ENCODE peak calls at places on chromosomes 3 and 15, in six cellular contexts. A is cardiac fibroblast, G is lower leg skin, N is GM13976, T is lower lobe of right lung, H is transverse colon. F is an unnamed sample.

GRCh38 chr15:72970965-72971746 is 81.1 kb upstream of the NEO1 start:
- DNase-seq in T (no peak), G (no peak), A (peak; percentile 6), H (no peak), N (no peak), F (no peak)

GRCh38 chr3:14768881-14769280 is 49.9 kb upstream of the FGD5 start:
- DNase-seq in T (no peak), A (no peak), G (peak; percentile 78), N (no peak), H (no peak), F (no peak)

GRCh38 chr15:101045236-101045646 is 126.1 kb downstream of the LRRK1 start:
- DNase-seq in A (peak; percentile 59), H (peak; percentile 6), T (peak; percentile 21), G (no peak), N (no peak), F (no peak)

GRCh38 chr15:88048237-88048636 is 208.3 kb downstream of the NTRK3 start:
- DNase-seq in G (no peak), H (no peak), T (no peak), A (no peak), N (no peak), F (no peak)

GRCh38 chr3:112813723-112814171 is 32.9 kb downstream of the CD200R1L start:
- DNase-seq in H (no peak), T (peak; percentile 51), G (no peak), N (no peak), A (no peak), F (no peak)

GRCh38 chr3:107574650-107575049 is 51.9 kb downstream of the BBX start:
- DNase-seq in A (peak; percentile 68), N (peak; percentile 40), T (no peak), G (no peak), H (no peak), F (peak; percentile 14)

GRCh38 chr3:169244119-169244864 is 419.2 kb downstream of the MECOM start:
- DNase-seq in A (no peak), G (no peak), N (no peak), T (no peak), H (no peak), F (no peak)

GRCh38 chr3:197017003-197017402 is 12.6 kb downstream of the MELTF start:
- DNase-seq in N (no peak), T (no peak), A (no peak), G (no peak), H (no peak), F (no peak)

GRCh38 chr3:182947892-182948291 is 32.4 kb downstream of the DCUN1D1 start:
- DNase-seq in T (no peak), A (peak; percentile 10), H (no peak), G (no peak), N (no peak), F (no peak)

GRCh38 chr15:86906406-86906805 is 826.7 kb downstream of the AGBL1 start:
- DNase-seq in H (no peak), T (no peak), N (no peak), A (no peak), G (no peak), F (no peak)

GRCh38 chr15:67685008-67685599 is 140.2 kb upstream of the SKOR1 start:
- DNase-seq in T (no peak), A (peak; percentile 55), N (no peak), G (no peak), H (no peak), F (no peak)

GRCh38 chr3:151268267-151269235 is 9.8 kb downstream of the P2RY14 start:
- DNase-seq in H (peak; percentile 23), N (no peak), A (no peak), T (no peak), G (no peak), F (no peak)

GRCh38 chr3:197394464-197395321 is 96.3 kb upstream of the DLG1 start:
- DNase-seq in H (no peak), T (no peak), A (peak; percentile 99), N (peak; percentile 74), G (peak; percentile 86), F (peak; percentile 98)

GRCh38 chr3:192060160-192060783 is 599.3 kb downstream of the PYDC2 start:
- DNase-seq in A (no peak), G (no peak), T (no peak), N (no peak), H (no peak), F (no peak)

GRCh38 chr3:126450744-126451143 is 24.9 kb downstream of the ZXDC start:
- DNase-seq in N (no peak), H (no peak), G (peak; percentile 62), T (no peak), A (no peak), F (no peak)

GRCh38 chr3:141382571-141382970 is 14.3 kb downstream of the ZBTB38 start:
- DNase-seq in N (no peak), H (no peak), G (no peak), T (no peak), A (no peak), F (no peak)

GRCh38 chr3:52017467-52018065 is 21.9 kb upstream of the RPL29 start:
- DNase-seq in T (no peak), H (no peak), N (no peak), A (no peak), G (no peak), F (no peak)

GRCh38 chr3:52012699-52013098 is 17.0 kb upstream of the RPL29 start:
- DNase-seq in H (no peak), A (no peak), T (no peak), N (no peak), G (no peak), F (no peak)

GRCh38 chr3:52013802-52014598 is 18.3 kb upstream of the RPL29 start:
- DNase-seq in N (no peak), H (no peak), T (no peak), G (no peak), A (no peak), F (no peak)

GRCh38 chr3:52015431-52016256 is 19.9 kb upstream of the RPL29 start:
- DNase-seq in A (no peak), N (no peak), G (no peak), T (no peak), H (no peak), F (no peak)

DNA sequence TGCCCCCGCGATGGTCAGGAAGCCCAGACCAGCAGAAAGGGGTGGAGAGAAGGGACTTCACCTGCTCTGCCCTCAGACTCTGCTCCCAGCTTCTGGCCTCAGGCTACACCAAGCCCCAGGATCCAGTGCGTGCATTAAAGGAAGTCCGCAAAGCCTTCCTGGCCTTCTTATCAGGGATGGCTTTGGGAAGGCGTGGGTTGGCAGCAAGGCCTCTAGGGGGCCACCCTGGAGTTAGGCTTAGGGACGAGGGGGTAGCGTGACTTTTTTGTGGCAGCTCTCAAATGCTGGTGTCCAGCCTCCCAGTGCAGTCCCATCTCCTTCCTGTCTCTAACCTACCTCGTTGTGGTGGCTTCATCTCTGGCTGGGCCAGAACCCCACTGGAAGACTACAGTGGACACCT is 18.9 kb upstream of the RPL29 start:
- DNase-seq in G (no peak), H (no peak), A (no peak), T (no peak), N (no peak), F (no peak)
- TF ChIP-seq CTCF in G (no peak), H (no peak), A (peak; percentile 32), T (peak; percentile 28), N (no peak), F (no peak)

GRCh38 chr3:178382388-178383061 is 153.7 kb upstream of the KCNMB2 start:
- DNase-seq in T (no peak), N (no peak), A (peak; percentile 90), H (no peak), G (no peak), F (peak; percentile 76)

GRCh38 chr3:178381971-178382370 is 154.3 kb upstream of the KCNMB2 start:
- DNase-seq in A (peak; percentile 36), T (no peak), G (no peak), N (no peak), H (no peak), F (no peak)

GRCh38 chr3:178385280-178385952 is 150.8 kb upstream of the KCNMB2 start:
- DNase-seq in A (peak; percentile 71), G (no peak), T (no peak), N (peak; percentile 41), H (no peak), F (no peak)

GRCh38 chr3:178386401-178386800 is 149.8 kb upstream of the KCNMB2 start:
- DNase-seq in G (no peak), H (no peak), N (no peak), T (no peak), A (no peak), F (no peak)

GRCh38 chr3:178384302-178384939 is 151.8 kb upstream of the KCNMB2 start:
- DNase-seq in G (no peak), T (no peak), N (no peak), A (peak; percentile 40), H (no peak), F (no peak)
- TF ChIP-seq CTCF in G (no peak), T (no peak), N (no peak), A (no peak), H (no peak), F (no peak)

DNA sequence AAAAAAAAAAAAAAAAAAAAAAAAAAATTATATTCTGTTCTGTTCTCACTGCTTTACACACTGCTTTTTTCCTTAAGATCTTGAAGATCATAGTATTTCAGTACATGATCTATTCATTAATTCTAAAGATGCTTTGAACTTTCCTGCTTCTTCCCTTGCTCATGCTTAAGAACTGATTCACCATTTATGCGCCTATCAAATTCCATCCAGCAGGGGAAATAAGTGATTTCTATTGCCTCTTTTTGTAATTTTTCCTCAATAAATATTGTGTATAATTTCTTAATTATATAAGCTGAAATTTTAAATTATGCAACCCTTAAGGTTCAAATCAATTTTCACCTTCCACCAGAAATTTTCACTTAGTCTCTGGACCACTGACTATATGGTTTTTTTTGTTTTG is 10.6 kb downstream of the DENND6A start:
- DNase-seq in T (no peak), A (peak; percentile 41), G (no peak), N (no peak), H (no peak), F (no peak)
- TF ChIP-seq CTCF in T (peak; percentile 7), A (peak; percentile 14), G (no peak), N (no peak), H (no peak), F (no peak)

DNA sequence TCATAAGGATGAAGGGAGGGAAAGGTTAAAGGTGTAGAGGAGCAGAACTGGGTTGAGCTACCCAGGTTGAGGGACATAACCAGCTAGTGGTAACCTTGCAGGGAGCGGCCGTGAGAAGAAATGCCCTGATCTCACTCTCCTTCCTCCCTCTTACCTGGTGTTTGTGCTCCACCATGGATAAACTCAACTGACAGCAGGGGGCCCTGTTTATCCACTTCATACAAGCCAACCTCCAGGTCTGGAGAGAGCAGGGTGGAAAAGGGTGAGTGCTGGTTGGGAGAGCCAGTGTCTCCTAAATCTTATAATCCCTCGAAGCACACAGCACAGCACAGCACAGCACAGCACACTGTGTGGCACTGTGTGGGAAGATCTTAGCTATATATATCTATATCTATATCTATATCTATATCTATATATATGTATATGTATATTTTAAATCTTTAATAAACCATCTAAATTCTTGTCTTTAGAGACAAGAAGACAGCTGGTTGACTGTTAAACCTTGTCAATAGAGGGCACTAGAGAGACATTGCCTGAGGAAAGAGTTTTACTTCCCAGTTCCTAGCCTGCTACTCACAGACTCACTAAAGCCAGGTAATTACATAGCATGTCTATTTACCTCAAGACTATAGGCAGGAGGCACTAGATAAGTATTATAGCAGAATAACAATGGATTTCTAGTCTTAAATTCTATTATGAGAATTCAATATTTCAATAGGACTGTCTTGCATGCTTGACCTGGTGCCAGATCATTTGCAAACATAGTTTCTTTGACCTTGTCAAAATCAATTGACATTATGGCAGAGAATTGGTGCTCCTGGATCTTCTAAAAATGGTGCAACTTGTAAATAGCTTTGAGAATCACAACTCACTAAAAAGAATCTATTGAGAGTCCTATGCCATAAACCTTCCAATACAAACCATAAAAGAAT is 21.7 kb upstream of the FMN1 start:
- DNase-seq in T (no peak), H (no peak), A (peak; percentile 53), N (peak; percentile 42), G (no peak), F (no peak)
- TF ChIP-seq CTCF in T (peak; percentile 40), H (peak; percentile 38), A (peak; percentile 76), N (peak; percentile 31), G (no peak), F (peak; percentile 49)